ENCODE peak calls at places on chromosome 21, in five cellular contexts. I is osteocyte, U is psoas muscle, E is neural progenitor cell, Z is left ventricle myocardium inferior. J is an unnamed sample.
A peak's percentile ranks its signal among the peaks of the same experiment; 100 is the strongest.

GRCh38 chr21:46161180-46161799 is 5.9 kb upstream of the FTCD start:
- DNase-seq in Z (no peak), I (peak; percentile 83), U (peak; percentile 10), E (no peak), J (no peak)

GRCh38 chr21:35909456-35910178 is 150.7 kb downstream of the SETD4 start:
- DNase-seq in I (no peak), Z (no peak), E (no peak), U (no peak), J (no peak)

GRCh38 chr21:28712396-28712795 is 280.3 kb downstream of the LTN1 start:
- DNase-seq in E (no peak), Z (no peak), U (no peak), I (no peak), J (no peak)

GRCh38 chr21:42093991-42094417 is 22.9 kb downstream of the UMODL1 start:
- DNase-seq in E (no peak), U (peak; percentile 48), Z (no peak), I (no peak), J (no peak)

GRCh38 chr21:31564439-31564838 is 95.1 kb upstream of the SOD1 start:
- DNase-seq in I (no peak), E (no peak), U (no peak), Z (no peak), J (no peak)

GRCh38 chr21:38499296-38499695 is 1.0 kb upstream of the ERG start:
- DNase-seq in I (no peak), E (no peak), U (no peak), Z (no peak), J (no peak)

GRCh38 chr21:45934071-45934470 is 47.5 kb upstream of the COL6A1 start:
- DNase-seq in Z (no peak), I (no peak), U (no peak), E (no peak), J (no peak)

GRCh38 chr21:16420086-16420724 is 690.4 kb downstream of the USP25 start:
- DNase-seq in E (no peak), Z (peak; percentile 38), U (peak; percentile 40), I (no peak), J (no peak)

GRCh38 chr21:38958940-38959685 is 153.4 kb downstream of the ETS2 start:
- DNase-seq in I (no peak), U (peak; percentile 24), E (no peak), Z (no peak), J (no peak)

GRCh38 chr21:19522384-19522783 is 1118.8 kb upstream of the TMPRSS15 start:
- DNase-seq in Z (no peak), I (no peak), E (no peak), U (no peak), J (no peak)

GRCh38 chr21:31354604-31355443 is 10.8 kb upstream of the TIAM1 start:
- DNase-seq in I (no peak), Z (no peak), U (peak; percentile 17), E (no peak), J (no peak)

GRCh38 chr21:14215971-14216621 is at the start of gene RBM11:
- DNase-seq in U (peak; percentile 50), E (peak; percentile 94), Z (peak; percentile 57), I (no peak), J (peak; percentile 53)

GRCh38 chr21:39852021-39852721 is 15.1 kb upstream of the PCP4 start:
- DNase-seq in E (no peak), Z (no peak), I (no peak), U (no peak), J (no peak)

GRCh38 chr21:46109251-46110221 is 11.6 kb downstream of the COL6A2 start:
- DNase-seq in U (no peak), I (peak; percentile 81), Z (no peak), E (no peak), J (no peak)

GRCh38 chr21:16193758-16194606 is 464.2 kb downstream of the USP25 start:
- DNase-seq in U (peak; percentile 42), Z (peak; percentile 58), E (peak; percentile 81), I (peak; percentile 87), J (no peak)

GRCh38 chr21:46617267-46618051 is 12.6 kb upstream of the S100B start:
- DNase-seq in E (no peak), U (no peak), I (no peak), Z (no peak), J (no peak)

GRCh38 chr21:15754640-15755039 is 24.9 kb downstream of the USP25 start:
- DNase-seq in I (no peak), U (no peak), E (no peak), Z (no peak), J (no peak)

GRCh38 chr21:21146587-21147373 is 148.6 kb downstream of the NCAM2 start:
- DNase-seq in I (no peak), U (no peak), Z (no peak), E (no peak), J (no peak)

GRCh38 chr21:42151148-42152074 is 67.5 kb upstream of the ABCG1 start:
- DNase-seq in E (no peak), I (no peak), U (no peak), Z (no peak), J (no peak)

GRCh38 chr21:36209626-36210171 is 53.1 kb downstream of the DOP1B start:
- DNase-seq in Z (no peak), I (no peak), U (no peak), E (peak; percentile 61), J (no peak)

GRCh38 chr21:14241322-14241721 is 25.4 kb downstream of the RBM11 start:
- DNase-seq in U (no peak), I (no peak), Z (no peak), E (no peak), J (no peak)

GRCh38 chr21:37446552-37446951 is 80.0 kb downstream of the DYRK1A start:
- DNase-seq in U (no peak), I (no peak), E (peak; percentile 26), Z (no peak), J (no peak)
- TF ChIP-seq CTCF in U (no peak), I (no peak), E (peak; percentile 20), Z (peak; percentile 24), J (no peak)

GRCh38 chr21:44547656-44548331 is 3.5 kb downstream of the KRTAP10-2 start:
- DNase-seq in I (no peak), Z (no peak), U (no peak), E (no peak), J (no peak)

GRCh38 chr21:44540741-44541288 is 820 bp upstream of the KRTAP10-1 start:
- DNase-seq in Z (no peak), U (no peak), E (no peak), I (peak; percentile 30), J (no peak)

GRCh38 chr21:44548381-44548780 is 2.9 kb downstream of the KRTAP10-2 start:
- DNase-seq in I (no peak), U (no peak), E (no peak), Z (no peak), J (no peak)

GRCh38 chr21:44542716-44543115 is 2.7 kb upstream of the KRTAP10-1 start:
- DNase-seq in E (no peak), Z (no peak), U (no peak), I (no peak), J (no peak)

DNA sequence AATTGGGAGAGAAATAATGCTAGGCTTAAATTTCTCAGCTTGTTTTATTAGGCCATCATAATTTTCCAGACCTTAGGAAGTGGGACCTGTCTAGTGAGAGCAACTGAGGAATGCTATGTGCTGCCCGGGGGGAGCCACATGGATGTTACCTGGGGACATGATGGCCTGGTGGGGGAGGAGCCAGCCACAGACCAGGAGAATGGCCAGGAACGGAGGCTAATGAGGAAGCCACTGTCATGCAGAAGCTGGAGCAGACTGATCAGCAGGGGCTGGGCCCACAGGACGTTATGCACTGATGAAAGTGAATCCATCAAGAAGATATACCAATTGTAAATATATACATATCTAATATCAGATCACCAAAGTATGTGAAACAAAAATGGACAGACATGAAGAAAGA is 4.6 kb upstream of the KRTAP10-1 start:
- DNase-seq in Z (no peak), I (no peak), U (no peak), E (no peak), J (no peak)
- TF ChIP-seq CTCF in Z (no peak), I (no peak), U (no peak), E (no peak), J (no peak)

GRCh38 chr21:34362136-34362444 is 1.7 kb upstream of the KCNE2 start:
- DNase-seq in Z (no peak), U (no peak), E (no peak), I (no peak), J (no peak)

GRCh38 chr21:34358866-34359265 is 4.9 kb upstream of the KCNE2 start:
- DNase-seq in U (no peak), I (no peak), Z (no peak), E (no peak), J (no peak)

GRCh38 chr21:34362670-34363069 is 1.1 kb upstream of the KCNE2 start:
- DNase-seq in U (no peak), E (no peak), Z (no peak), I (peak; percentile 6), J (no peak)

GRCh38 chr21:34357889-34358288 is 5.9 kb upstream of the KCNE2 start:
- DNase-seq in U (no peak), E (no peak), Z (no peak), I (no peak), J (no peak)

GRCh38 chr21:34360488-34361241 is 3.1 kb upstream of the KCNE2 start:
- DNase-seq in Z (no peak), E (no peak), I (no peak), U (no peak), J (no peak)
- TF ChIP-seq CTCF in Z (no peak), E (no peak), I (no peak), U (no peak), J (no peak)

DNA sequence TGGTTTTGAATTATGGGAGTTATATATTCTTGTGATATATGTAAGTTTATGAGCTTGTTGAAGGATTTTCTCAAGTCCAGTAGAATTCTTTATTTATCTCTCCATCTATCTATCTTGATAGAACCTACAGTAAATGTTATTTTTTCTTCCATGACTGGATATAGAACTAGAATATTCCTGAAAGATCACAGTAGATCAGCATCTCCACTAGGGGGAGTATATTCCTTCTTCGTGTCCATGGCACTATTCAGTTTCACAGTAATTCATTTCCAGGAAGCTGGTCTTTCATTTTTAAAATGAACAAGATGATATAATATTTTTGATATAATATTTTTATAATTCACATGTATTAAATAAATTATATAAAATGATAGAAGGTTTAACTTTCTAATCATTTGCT is 18.8 kb downstream of the TMPRSS15 start:
- DNase-seq in I (no peak), E (peak; percentile 54), U (no peak), Z (no peak), J (no peak)
- TF ChIP-seq CTCF in I (peak; percentile 47), E (peak; percentile 78), U (peak; percentile 30), Z (peak; percentile 47), J (peak; percentile 42)

DNA sequence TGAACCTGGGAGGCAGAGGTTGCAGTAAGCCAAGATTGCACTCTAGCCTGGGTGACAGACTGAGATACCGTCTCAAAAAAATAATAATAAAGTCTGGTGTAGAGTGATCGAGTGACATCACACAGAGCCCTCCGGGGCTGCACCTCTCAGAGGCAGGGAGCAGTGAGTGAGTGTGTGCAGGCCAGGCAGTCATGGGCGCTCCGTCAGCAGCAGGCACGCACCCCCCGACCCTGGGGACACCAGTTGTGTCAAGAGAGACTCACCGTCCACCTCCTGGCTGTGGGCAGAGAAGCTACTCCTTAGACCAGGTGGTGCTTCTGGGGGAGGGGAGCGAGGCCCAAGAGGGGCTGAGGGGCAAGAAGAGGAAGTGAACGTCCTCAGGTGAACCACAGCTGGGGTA is 91.8 kb downstream of the SIK1 start:
- DNase-seq in E (no peak), Z (no peak), U (peak; percentile 7), I (no peak), J (no peak)
- TF ChIP-seq CTCF in E (no peak), Z (no peak), U (no peak), I (no peak), J (no peak)

GRCh38 chr21:25607151-25607811 is at the start of gene MRPL39:
- DNase-seq in E (peak; percentile 95), Z (peak; percentile 86), U (peak; percentile 85), I (peak; percentile 94), J (peak; percentile 82)

GRCh38 chr21:25607812-25608737 is 794 bp upstream of the MRPL39 start:
- DNase-seq in I (peak; percentile 88), U (peak; percentile 75), Z (peak; percentile 79), E (peak; percentile 89), J (peak; percentile 65)
- TF ChIP-seq CTCF in I (peak; percentile 92), U (peak; percentile 90), Z (peak; percentile 98), E (peak; percentile 94), J (peak; percentile 91)

J was measured in CD14-positive monocyte.